ENCODE peak calls at places on chromosomes 11 and 22, in eight cellular contexts. J is fibroblast of lung, C is H1, S is thoracic aorta, O is endodermal cell, T is tibial nerve, N is lower lobe of right lung, I is vagina. Q is an unnamed sample.

GRCh38 chr11:66066751-66067150 is 3.3 kb upstream of the PACS1 start:
- DNase-seq in I (no peak), O (no peak), T (no peak), S (no peak), J (no peak), C (no peak), N (no peak), Q (no peak)

GRCh38 chr11:79493555-79494171 is 52.8 kb upstream of the TENM4 start:
- DNase-seq in T (peak; percentile 43), C (peak; percentile 92), S (peak; percentile 20), I (no peak), N (peak; percentile 74), O (peak; percentile 98), J (peak; percentile 70), Q (peak; percentile 59)

GRCh38 chr11:69918938-69919650 is 99.9 kb upstream of the FGF3 start:
- DNase-seq in S (peak; percentile 29), T (no peak), N (peak; percentile 82), I (no peak), O (peak; percentile 94), J (peak; percentile 64), C (peak; percentile 38), Q (peak; percentile 78)

GRCh38 chr22:39292561-39293074 is 26.8 kb downstream of the RPL3 start:
- DNase-seq in N (peak; percentile 95), I (peak; percentile 93), J (peak; percentile 86), S (peak; percentile 80), O (peak; percentile 95), C (peak; percentile 62), T (peak; percentile 90), Q (peak; percentile 92)

GRCh38 chr22:40976866-40977700 is 25.9 kb downstream of the RBX1 start:
- DNase-seq in J (no peak), O (no peak), I (no peak), T (no peak), S (no peak), C (no peak), N (no peak), Q (no peak)

GRCh38 chr11:6253196-6253595 is 6.4 kb upstream of the CCKBR start:
- DNase-seq in T (no peak), O (no peak), I (no peak), J (no peak), S (no peak), N (no peak), C (no peak), Q (no peak)

GRCh38 chr11:6979365-6979764 is 40.8 kb downstream of the ZNF214 start:
- DNase-seq in S (no peak), O (no peak), I (no peak), T (no peak), C (no peak), J (peak; percentile 44), N (no peak), Q (no peak)

GRCh38 chr22:25847451-25847850 is 105.5 kb downstream of the MYO18B start:
- DNase-seq in I (no peak), J (no peak), T (no peak), S (no peak), N (no peak), O (no peak), C (no peak), Q (no peak)

GRCh38 chr22:25153961-25154685 is 45.5 kb upstream of the CRYBB3 start:
- DNase-seq in I (no peak), N (peak; percentile 81), O (peak; percentile 63), C (no peak), S (peak; percentile 39), T (peak; percentile 39), J (peak; percentile 31), Q (peak; percentile 58)

GRCh38 chr11:2898366-2899079 is 12.9 kb upstream of the CDKN1C start:
- DNase-seq in O (no peak), S (no peak), N (peak; percentile 87), T (no peak), J (peak; percentile 90), C (no peak), I (no peak), Q (peak; percentile 47)

GRCh38 chr11:34915136-34916013 is 804 bp downstream of the APIP start:
- DNase-seq in S (no peak), O (no peak), J (peak; percentile 45), T (no peak), N (no peak), C (no peak), I (no peak), Q (no peak)

DNA sequence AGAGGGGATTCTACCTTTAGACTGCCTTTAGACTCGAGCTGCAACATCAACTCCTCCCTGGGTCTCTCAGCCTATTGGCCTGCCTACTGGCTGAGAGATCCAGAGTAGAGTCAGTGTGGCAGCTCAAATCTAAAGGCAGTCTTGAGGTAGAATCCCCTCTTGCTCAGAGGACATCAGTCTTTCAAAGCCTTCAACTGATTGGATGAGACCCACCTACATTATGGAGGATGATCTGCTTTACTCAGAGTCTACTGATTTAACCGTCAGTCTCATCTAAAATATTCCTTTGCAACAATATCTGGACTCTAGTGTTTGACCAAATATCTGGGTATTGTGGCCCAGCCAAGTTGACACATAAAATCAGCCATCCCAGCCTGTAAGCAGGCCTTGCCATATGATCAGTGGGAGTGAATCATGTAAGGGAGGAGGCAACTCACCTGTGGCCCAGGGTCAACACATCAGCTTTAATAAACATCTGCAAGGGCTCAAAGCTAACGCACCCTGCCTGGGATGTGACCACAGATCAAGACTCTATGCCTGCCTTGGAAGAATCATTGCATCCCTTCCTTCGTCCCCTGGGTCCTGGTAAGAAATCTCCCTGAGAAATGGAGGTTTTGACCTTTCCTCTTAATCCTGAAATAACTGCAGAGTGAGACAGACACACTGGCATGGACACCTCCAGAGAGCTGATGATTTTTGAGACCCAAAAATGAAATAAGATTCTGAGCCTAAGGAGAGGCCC is 198.1 kb downstream of the DBX1 start:
- DNase-seq in T (no peak), N (no peak), O (no peak), J (no peak), I (no peak), S (no peak), C (no peak), Q (no peak)
- H3K27ac ChIP-seq in T (no peak overlapping the region), N (no peak overlapping the region), O (no peak overlapping the region), J (peak overlapping the region; percentile 66), I (no peak overlapping the region), S (peak overlapping the region; percentile 55), C (no peak overlapping the region), Q (no peak overlapping the region)

DNA sequence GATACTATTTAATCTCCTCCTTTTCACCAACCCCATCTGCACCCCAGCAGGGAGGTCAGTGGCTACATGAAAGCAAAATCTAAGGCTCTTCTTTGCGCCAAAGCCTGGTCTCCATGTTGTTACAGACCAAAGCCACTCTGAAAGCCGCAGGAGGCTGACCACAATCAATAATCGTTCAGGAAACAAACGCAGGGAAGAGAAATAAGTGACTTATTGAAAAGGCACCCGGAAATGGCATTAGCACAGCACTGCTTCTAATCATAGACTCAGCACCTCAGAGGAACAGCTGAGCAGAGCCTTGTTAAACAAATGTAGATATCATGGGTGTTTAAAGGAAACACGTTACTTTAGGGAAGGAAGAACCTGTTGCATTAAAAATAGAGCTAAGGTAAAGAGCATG is 183.9 kb downstream of the KIRREL3 start:
- DNase-seq in S (no peak), T (no peak), O (no peak), I (no peak), N (no peak), C (no peak), J (no peak), Q (no peak)
- H3K27ac ChIP-seq in S (no peak overlapping the region), T (no peak overlapping the region), O (no peak overlapping the region), I (no peak overlapping the region), N (no peak overlapping the region), C (no peak overlapping the region), J (peak overlapping the region; percentile 9), Q (no peak overlapping the region)

GRCh38 chr11:118872403-118872821 is 11.3 kb upstream of the CXCR5 start:
- DNase-seq in O (no peak), T (no peak), N (no peak), J (no peak), C (no peak), S (no peak), I (no peak), Q (no peak)
- H3K27ac ChIP-seq in O (no peak overlapping the region), T (no peak overlapping the region), N (no peak overlapping the region), J (no peak overlapping the region), C (no peak overlapping the region), S (no peak overlapping the region), I (no peak overlapping the region), Q (no peak overlapping the region)

GRCh38 chr11:63978551-63979235 is 4.3 kb downstream of the COX8A start:
- DNase-seq in O (peak; percentile 75), I (no peak), J (no peak), N (no peak), S (no peak), T (no peak), C (no peak), Q (no peak)
- H3K27ac ChIP-seq in O (peak overlapping the region; percentile 11), I (no peak overlapping the region), J (no peak overlapping the region), N (no peak overlapping the region), S (no peak overlapping the region), T (no peak overlapping the region), C (peak overlapping the region; percentile 49), Q (peak overlapping the region; percentile 18)

DNA sequence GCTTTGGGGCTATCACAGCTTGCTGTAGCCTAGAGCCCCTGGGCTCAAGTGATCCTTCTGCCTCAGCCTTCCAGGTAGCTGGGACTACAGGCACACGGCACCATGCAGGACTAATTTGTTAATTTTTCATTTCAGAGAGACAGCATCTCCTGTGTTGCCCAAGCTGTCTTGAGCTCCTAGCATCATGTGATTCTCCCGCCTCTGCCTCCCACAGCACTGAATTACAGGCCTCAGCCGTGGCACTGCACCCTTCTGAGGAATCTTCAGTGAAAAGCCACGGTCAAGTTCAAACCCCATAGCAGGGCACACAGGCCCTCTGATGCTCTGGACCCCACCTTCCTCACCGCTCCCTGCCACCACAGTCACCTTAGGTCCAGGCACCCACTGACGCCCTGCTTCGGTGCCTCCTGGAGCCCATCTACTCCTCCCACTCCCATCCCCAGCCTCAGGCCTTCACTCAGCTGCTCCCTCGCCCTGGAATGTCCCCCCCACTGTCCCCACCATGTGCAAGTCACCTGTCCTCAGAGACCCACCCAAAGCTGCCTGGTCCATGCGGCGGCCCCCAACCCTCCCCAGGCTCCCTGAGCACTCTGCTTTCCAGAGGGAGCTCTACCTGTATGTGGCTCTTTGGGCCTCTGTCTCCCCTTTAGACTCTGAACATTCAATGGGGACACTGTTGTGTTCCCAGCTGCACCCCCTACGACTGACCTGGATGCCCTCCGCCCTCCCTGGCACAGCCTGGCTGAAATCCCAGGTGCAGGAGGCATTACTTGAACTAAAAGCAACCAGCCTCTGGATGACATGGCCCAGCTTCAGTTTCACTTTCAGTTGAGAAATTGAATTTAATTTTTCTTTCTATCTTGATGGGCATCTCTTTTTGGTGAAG is 1.6 kb downstream of the APOL2 start:
- DNase-seq in S (no peak), N (no peak), T (no peak), C (no peak), O (no peak), J (peak; percentile 40), I (peak; percentile 87), Q (no peak)
- H3K27ac ChIP-seq in S (peak overlapping the region; percentile 88), N (peak overlapping the region; percentile 90), T (peak overlapping the region; percentile 95), C (no peak overlapping the region), O (no peak overlapping the region), J (peak overlapping the region; percentile 84), I (peak overlapping the region; percentile 93), Q (peak overlapping the region; percentile 93)

DNA sequence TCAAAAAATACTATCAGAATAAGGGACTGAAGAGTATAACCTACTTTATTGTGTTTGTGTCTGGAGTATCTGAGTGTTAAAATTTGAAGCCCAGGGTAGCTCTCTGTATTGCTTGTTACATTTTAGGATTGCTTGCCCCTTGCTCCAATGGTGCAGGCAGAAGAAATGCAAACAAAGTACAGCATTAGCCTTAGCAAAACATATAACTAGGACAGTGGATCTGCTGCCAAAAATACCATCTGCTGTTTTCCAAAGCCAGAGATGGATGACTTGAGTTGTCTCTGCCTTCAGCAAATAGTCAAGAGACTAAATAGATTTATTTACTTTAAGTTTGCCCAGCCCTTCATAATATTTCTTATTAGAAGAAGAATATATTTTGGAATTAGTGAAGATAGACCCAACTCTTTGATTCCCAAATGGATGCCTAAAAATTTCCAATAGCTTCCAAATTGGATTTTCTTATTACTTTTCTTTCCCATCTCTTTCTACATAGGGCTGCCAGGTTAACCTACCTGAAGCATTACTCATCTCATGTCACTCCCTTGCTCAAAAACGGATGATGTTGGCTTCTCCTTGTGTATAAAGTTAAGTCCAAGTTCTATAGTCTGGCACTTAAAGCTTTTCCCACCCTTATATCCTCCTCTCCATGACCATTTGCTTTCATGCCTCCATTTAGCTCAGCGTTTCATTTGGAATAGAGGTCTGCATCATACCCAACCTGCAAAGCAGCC is 66.3 kb downstream of the LDLRAD3 start:
- DNase-seq in O (no peak), S (no peak), J (peak; percentile 80), T (no peak), C (no peak), N (no peak), I (no peak), Q (no peak)
- H3K27ac ChIP-seq in O (no peak overlapping the region), S (no peak overlapping the region), J (no peak overlapping the region), T (peak overlapping the region; percentile 79), C (no peak overlapping the region), N (no peak overlapping the region), I (no peak overlapping the region), Q (peak overlapping the region; percentile 72)